ENCODE peak calls at places on chromosomes 2 and 18, in five cellular contexts. B is K562, M is GM12878, N is SK-N-SH, Q is HepG2. W is an unnamed sample.

GRCh38 chr2:72157871-72158771 is 10.5 kb upstream of the CYP26B1 start:
- DNase-seq in B (no peak), M (no peak), N (no peak), Q (no peak), W (no peak)

GRCh38 chr2:187138240-187138639 is 289.3 kb upstream of the ZSWIM2 start:
- DNase-seq in B (no peak), M (no peak), N (peak), Q (peak), W (no peak)

GRCh38 chr2:232146294-232146693 is 184.8 kb downstream of the DIS3L2 start:
- DNase-seq in B (no peak), M (no peak), N (no peak), Q (no peak), W (no peak)

GRCh38 chr2:130156624-130157004 is 11.7 kb upstream of the CCDC74B start:
- DNase-seq in B (no peak), M (no peak), N (no peak), Q (no peak), W (no peak)

GRCh38 chr18:40415821-40416220 is 1539.2 kb upstream of the PIK3C3 start:
- DNase-seq in B (no peak), M (no peak), N (no peak), Q (no peak), W (no peak)

GRCh38 chr2:74457549-74458131 is 598 bp upstream of the WBP1 start:
- DNase-seq in B (no peak), M (no peak), N (peak), Q (peak), W (peak)

GRCh38 chr2:84646514-84646913 is 130.2 kb downstream of the DNAH6 start:
- DNase-seq in B (no peak), M (no peak), N (no peak), Q (no peak), W (no peak)

GRCh38 chr2:26861610-26862224 is 13.8 kb downstream of the DPYSL5 start:
- DNase-seq in B (no peak), M (no peak), N (no peak), Q (no peak), W (no peak)

GRCh38 chr18:8778824-8779223 is 73.5 kb downstream of the MTCL1 start:
- DNase-seq in B (no peak), M (no peak), N (no peak), Q (no peak), W (no peak)

GRCh38 chr18:10488022-10488421 is 33.6 kb downstream of the APCDD1 start:
- DNase-seq in B (no peak), M (no peak), N (no peak), Q (no peak), W (no peak)

GRCh38 chr2:11371099-11371937 is 26.9 kb upstream of the ROCK2 start:
- DNase-seq in B (no peak), M (no peak), N (peak), Q (no peak), W (no peak)

GRCh38 chr18:79484661-79485621 is 89.2 kb downstream of the NFATC1 start:
- DNase-seq in B (no peak), M (no peak), N (no peak), Q (peak), W (no peak)

GRCh38 chr2:1173528-1173927 is 222.9 kb downstream of the SNTG2 start:
- DNase-seq in B (no peak), M (no peak), N (no peak), Q (no peak), W (no peak)

GRCh38 chr2:1169291-1169949 is 218.8 kb downstream of the SNTG2 start:
- DNase-seq in B (no peak), M (no peak), N (no peak), Q (no peak), W (no peak)

GRCh38 chr2:1170711-1171110 is 220.1 kb downstream of the SNTG2 start:
- DNase-seq in B (no peak), M (no peak), N (no peak), Q (no peak), W (no peak)

GRCh38 chr2:1170241-1170640 is 219.6 kb downstream of the SNTG2 start:
- DNase-seq in B (no peak), M (no peak), N (no peak), Q (no peak), W (no peak)

DNA sequence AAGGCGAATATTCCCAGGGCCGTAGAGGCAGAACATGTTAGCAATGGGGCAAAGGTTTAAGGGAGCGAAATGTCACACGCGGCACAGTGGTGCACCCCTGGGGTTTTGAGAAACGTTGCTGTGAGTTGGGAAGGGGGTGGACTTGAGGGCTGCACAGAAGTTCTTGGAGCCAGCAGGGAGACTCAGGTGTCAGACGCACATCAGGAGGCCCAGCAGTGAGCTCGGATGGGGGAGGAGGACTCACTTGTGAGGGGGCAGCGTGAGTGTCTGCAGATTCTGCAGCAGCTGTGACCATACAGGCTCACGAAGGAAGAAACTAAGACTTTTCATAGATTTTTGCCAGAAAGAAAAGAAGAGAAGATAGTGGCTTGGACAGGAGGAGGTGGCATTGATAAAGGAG is 218.2 kb downstream of the SNTG2 start:
- DNase-seq in B (no peak), M (no peak), N (no peak), Q (no peak), W (no peak)
- TF ChIP-seq CTCF in B (no peak), M (no peak), N (no peak), Q (no peak), W (no peak)

GRCh38 chr2:162116372-162116771 is 35.7 kb downstream of the GCG start:
- DNase-seq in B (no peak), M (no peak), N (no peak), Q (peak), W (no peak)

GRCh38 chr2:162113771-162114168 is 38.3 kb downstream of the GCG start:
- DNase-seq in B (no peak), M (no peak), N (no peak), Q (peak), W (peak)

GRCh38 chr2:162115076-162115475 is 37.0 kb downstream of the GCG start:
- DNase-seq in B (no peak), M (no peak), N (no peak), Q (no peak), W (no peak)

GRCh38 chr2:162114291-162114690 is 37.8 kb downstream of the GCG start:
- DNase-seq in B (no peak), M (no peak), N (no peak), Q (no peak), W (no peak)

DNA sequence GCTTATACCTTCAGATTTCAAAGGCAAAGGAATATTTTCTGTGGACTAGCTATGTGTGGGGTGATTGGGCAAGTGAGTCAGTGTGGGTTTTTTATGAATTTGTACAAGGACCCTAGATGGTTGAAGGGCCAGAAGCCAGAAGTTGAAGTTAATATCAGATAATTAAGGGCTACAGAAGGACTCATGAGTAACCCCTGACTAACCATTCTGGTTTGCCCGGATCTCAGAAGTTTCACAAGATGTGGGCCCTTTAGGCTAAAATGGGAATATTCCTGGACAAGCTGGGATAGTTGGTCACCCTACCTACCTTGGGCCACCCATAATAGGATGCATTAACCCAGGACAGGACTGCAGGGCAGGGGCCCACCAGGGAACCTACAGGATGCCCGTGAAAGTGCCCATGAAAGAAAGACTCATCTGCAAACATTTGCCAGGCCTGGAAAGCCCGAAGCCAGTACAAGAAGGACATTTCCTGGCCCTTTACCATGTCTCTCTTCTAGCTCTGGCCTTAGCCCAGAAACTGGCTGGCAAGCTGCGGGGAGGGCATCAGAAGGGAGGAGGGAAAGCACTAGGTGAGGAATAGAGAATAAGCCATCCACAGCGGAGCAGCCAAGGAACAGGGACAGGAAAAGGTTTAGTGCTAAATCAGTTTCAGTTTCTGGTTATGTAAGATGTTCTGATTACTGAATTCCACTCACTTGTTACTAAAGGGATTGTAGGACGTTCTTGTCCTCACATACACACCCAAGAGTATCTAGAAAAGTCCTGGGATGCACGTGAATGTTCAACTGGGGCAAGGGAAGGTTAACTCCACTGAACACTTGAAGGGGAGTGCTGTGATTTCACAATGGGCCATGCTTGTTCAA is 33.6 kb downstream of the GCG start:
- DNase-seq in B (no peak), M (no peak), N (no peak), Q (no peak), W (no peak)
- TF ChIP-seq GABPA in B (no peak), M (no peak), N (no peak), Q (no peak), W (no peak)

DNA sequence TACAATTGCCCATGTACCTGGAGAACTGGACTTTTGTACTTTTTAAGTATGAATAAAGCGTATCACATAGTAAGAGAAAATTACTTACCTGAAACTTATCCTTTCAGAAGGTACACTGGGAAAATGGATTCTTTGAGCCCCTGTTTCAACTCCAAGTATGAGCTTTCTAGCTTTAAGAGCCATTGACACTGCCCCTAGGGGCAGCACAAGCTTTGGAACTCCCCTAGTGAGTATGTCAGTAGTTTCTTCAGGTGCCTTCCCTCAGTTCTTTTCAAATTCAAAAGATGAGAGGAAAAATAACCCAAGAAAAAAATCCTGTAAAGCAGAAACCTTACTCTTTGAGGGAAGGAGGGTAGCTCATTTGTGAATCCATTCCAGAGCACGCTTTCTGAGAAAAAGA is 124.1 kb downstream of the MEMO1 start:
- DNase-seq in B (no peak), M (no peak), N (no peak), Q (peak), W (no peak)
- TF ChIP-seq CTCF in B (peak), M (peak), N (peak), Q (peak), W (no peak)

GRCh38 chr2:120658285-120659158 is 77.1 kb upstream of the GLI2 start:
- DNase-seq in B (no peak), M (no peak), N (no peak), Q (no peak), W (no peak)

GRCh38 chr2:120654383-120655134 is 81.1 kb upstream of the GLI2 start:
- DNase-seq in B (no peak), M (no peak), N (no peak), Q (no peak), W (no peak)

GRCh38 chr2:120653871-120654270 is 81.8 kb upstream of the GLI2 start:
- DNase-seq in B (no peak), M (no peak), N (no peak), Q (no peak), W (no peak)

GRCh38 chr2:120659275-120659952 is 76.3 kb upstream of the GLI2 start:
- DNase-seq in B (no peak), M (no peak), N (no peak), Q (no peak), W (no peak)

GRCh38 chr2:120656273-120656960 is 79.3 kb upstream of the GLI2 start:
- DNase-seq in B (no peak), M (no peak), N (no peak), Q (no peak), W (no peak)
- TF ChIP-seq GABPA in B (no peak), M (no peak), N (no peak), Q (no peak), W (no peak)

GRCh38 chr18:55778731-55779460 is 190.9 kb upstream of the TCF4 start:
- DNase-seq in B (no peak), M (no peak), N (peak), Q (no peak), W (peak)

GRCh38 chr18:55779461-55779710 is 191.4 kb upstream of the TCF4 start:
- DNase-seq in B (no peak), M (no peak), N (peak), Q (no peak), W (no peak)

GRCh38 chr18:55779711-55780590 is 192.0 kb upstream of the TCF4 start:
- DNase-seq in B (peak), M (no peak), N (peak), Q (no peak), W (no peak)

GRCh38 chr18:55781481-55781957 is 193.5 kb upstream of the TCF4 start:
- DNase-seq in B (peak), M (no peak), N (peak), Q (no peak), W (peak)

DNA sequence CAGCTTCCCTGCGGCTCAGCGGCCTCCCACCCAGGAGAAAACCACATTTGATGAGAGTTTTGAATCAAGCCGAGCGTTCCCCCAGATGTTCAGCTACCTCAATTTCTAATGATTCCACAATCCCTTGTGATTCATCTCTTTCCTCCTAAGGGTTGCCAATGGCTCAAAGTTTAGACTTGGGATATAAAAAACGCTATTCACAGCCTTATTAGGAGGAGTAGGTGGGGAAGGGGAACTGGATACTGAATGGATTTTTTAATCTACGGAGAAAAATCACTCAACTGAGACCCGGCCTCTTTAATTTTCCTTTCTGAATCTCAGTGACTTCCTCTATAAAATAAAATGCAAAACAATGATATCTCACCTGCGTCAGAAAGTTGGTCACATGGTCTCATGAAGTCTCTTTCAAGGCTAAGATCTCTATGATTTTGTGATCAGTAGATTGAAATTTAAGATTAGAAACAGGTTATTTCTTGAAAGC is 192.6 kb upstream of the TCF4 start:
- DNase-seq in B (no peak), M (no peak), N (no peak), Q (no peak), W (no peak)
- TF ChIP-seq CTCF in B (no peak), M (no peak), N (peak), Q (no peak), W (no peak)

DNA sequence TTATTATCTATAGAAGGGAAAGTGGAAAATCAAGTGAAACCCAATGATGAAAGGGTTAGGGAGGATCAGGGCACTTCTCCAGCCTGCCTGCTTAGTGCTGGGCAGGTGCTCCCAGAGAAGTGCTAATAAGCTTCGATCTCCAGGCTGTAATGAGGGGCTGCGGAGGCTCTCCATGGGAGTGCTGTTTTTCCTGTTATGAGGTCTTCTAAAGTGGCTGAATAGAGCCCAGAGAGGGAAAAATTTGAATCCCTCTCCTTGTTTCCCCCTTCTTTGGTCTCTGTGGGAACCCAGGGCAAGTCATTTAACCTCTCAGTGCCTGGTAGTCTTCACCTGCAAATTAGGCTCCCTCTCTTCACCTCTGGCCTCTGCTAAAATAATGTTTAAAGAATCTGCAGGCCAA is 351.7 kb upstream of the DCC start:
- DNase-seq in B (no peak), M (no peak), N (no peak), Q (no peak), W (no peak)
- TF ChIP-seq GABPA in B (no peak), M (no peak), N (no peak), Q (no peak), W (no peak)

GRCh38 chr2:135916232-135916631 is 40.0 kb upstream of the MCM6 start:
- DNase-seq in B (no peak), M (no peak), N (peak), Q (peak), W (no peak)
- TF ChIP-seq CTCF in B (no peak), M (peak), N (peak), Q (peak), W (peak)

DNA sequence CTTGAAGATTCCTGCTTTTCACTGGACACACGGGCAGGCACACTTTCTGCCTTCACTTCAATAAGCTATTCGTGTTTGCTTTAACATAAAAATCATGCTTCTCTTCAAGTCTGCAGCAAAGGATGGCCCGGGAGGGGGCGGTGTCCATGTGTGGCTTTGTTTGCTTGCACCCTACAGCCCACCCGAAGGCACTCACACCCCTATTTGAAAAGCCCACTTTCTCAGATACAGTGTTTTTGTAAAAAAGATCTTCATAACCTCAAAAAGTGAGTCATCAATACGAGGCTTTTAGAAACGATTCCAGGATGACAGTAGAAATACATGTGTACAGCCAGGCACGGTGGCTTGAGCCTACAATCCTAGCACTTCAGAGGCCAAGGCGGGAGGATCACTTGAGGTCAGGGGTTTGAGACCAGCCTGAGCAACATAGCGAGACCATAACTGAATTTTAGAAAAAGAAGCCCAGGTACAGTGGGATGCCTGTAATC is 36.5 kb upstream of the HPCAL1 start:
- DNase-seq in B (no peak), M (no peak), N (no peak), Q (no peak), W (no peak)
- TF ChIP-seq GABPA in B (no peak), M (no peak), N (no peak), Q (no peak), W (no peak)

W was measured in HL-60.